ENCODE peak calls at places on chromosomes 5 and 9, in nine cellular contexts. C is AG10803, Z is DND-41, G is K562, M is GM10248, Q is PC-9, F is WTC11, L is OCI-LY7, I is nephron progenitor cell. J is an unnamed sample.

GRCh38 chr5:166509085-166509484 is 1782.4 kb upstream of the WWC1 start:
- DNase-seq in G (peak; percentile 12), I (peak; percentile 43), Z (no peak), L (peak; percentile 4), M (no peak), C (no peak), F (peak; percentile 13), Q (no peak), J (peak; percentile 18)

GRCh38 chr5:58887721-58888409 is 305.0 kb downstream of the RAB3C start:
- DNase-seq in Z (no peak), Q (no peak), G (no peak), I (no peak), F (no peak), M (no peak), L (no peak), C (no peak), J (no peak)

GRCh38 chr9:117092582-117092981 is 322.3 kb downstream of the ASTN2 start:
- DNase-seq in L (no peak), G (no peak), Z (no peak), Q (no peak), M (no peak), C (peak; percentile 24), F (no peak), I (no peak), J (peak; percentile 9)

GRCh38 chr5:75952963-75953362 is 130.2 kb upstream of the SV2C start:
- DNase-seq in I (no peak), Q (no peak), Z (no peak), M (no peak), F (no peak), G (no peak), L (no peak), C (no peak), J (no peak)

GRCh38 chr9:84166828-84167400 is 173.6 kb downstream of the SLC28A3 start:
- DNase-seq in I (no peak), Z (no peak), M (no peak), Q (no peak), C (no peak), L (no peak), G (no peak), F (no peak), J (no peak)

GRCh38 chr5:159385994-159386711 is 55.9 kb upstream of the IL12B start:
- DNase-seq in Q (no peak), L (peak; percentile 11), G (no peak), Z (no peak), M (no peak), C (no peak), I (no peak), F (no peak), J (peak; percentile 6)

GRCh38 chr5:15791859-15792258 is 291.9 kb downstream of the FBXL7 start:
- DNase-seq in Z (no peak), I (no peak), G (no peak), Q (no peak), L (no peak), C (peak; percentile 73), F (no peak), M (no peak), J (peak; percentile 59)

GRCh38 chr9:120441446-120442279 is 138.3 kb downstream of the CDK5RAP2 start:
- DNase-seq in F (no peak), G (no peak), Z (no peak), Q (peak; percentile 5), M (no peak), L (no peak), I (no peak), C (peak; percentile 81), J (peak; percentile 78)

GRCh38 chr5:65192326-65192725 is 289.4 kb downstream of the ADAMTS6 start:
- DNase-seq in L (no peak), C (peak; percentile 35), F (no peak), M (no peak), Q (no peak), Z (no peak), G (no peak), I (no peak), J (peak; percentile 37)

GRCh38 chr9:17191095-17191494 is 56.3 kb downstream of the CNTLN start:
- DNase-seq in I (no peak), L (no peak), G (no peak), C (peak; percentile 21), M (no peak), Z (no peak), F (no peak), Q (no peak), J (peak; percentile 44)

GRCh38 chr5:116372931-116373597 is 201.6 kb downstream of the SEMA6A start:
- DNase-seq in Q (no peak), L (no peak), Z (no peak), C (no peak), F (no peak), M (no peak), I (no peak), G (no peak), J (no peak)

GRCh38 chr9:93245437-93245970 is 61.6 kb downstream of the WNK2 start:
- DNase-seq in Z (no peak), F (no peak), I (no peak), M (no peak), G (no peak), Q (peak; percentile 79), C (no peak), L (no peak), J (no peak)

GRCh38 chr5:15105799-15106393 is 234.3 kb upstream of the ANKH start:
- DNase-seq in F (peak; percentile 62), G (peak; percentile 65), I (peak; percentile 61), L (peak; percentile 54), M (peak; percentile 43), Z (peak; percentile 62), C (peak; percentile 59), Q (no peak), J (peak; percentile 60)

GRCh38 chr9:35962126-35962906 is 4.4 kb upstream of the OR2S2 start:
- DNase-seq in Z (no peak), L (no peak), C (peak; percentile 88), I (no peak), F (peak; percentile 29), Q (no peak), M (no peak), G (peak; percentile 13), J (peak; percentile 21)

GRCh38 chr9:81787747-81788632 is 98.6 kb upstream of the TLE1 start:
- DNase-seq in L (no peak), Z (no peak), I (no peak), C (peak; percentile 96), Q (peak; percentile 93), M (no peak), G (no peak), F (no peak), J (peak; percentile 92)

GRCh38 chr5:116696356-116696755 is 121.7 kb upstream of the SEMA6A start:
- DNase-seq in L (no peak), Q (no peak), I (no peak), C (no peak), Z (no peak), F (no peak), M (peak; percentile 60), G (no peak), J (no peak)

GRCh38 chr5:34897646-34898045 is 17.7 kb downstream of the RAD1 start:
- DNase-seq in Q (peak; percentile 60), F (no peak), M (no peak), I (no peak), C (no peak), L (no peak), Z (no peak), G (no peak), J (no peak)

GRCh38 chr5:150338546-150338945 is 19.0 kb upstream of the TCOF1 start:
- DNase-seq in I (no peak), G (no peak), M (no peak), Q (no peak), C (no peak), Z (no peak), F (no peak), L (no peak), J (no peak)

GRCh38 chr5:159877894-159878448 is 38.3 kb upstream of the ADRA1B start:
- DNase-seq in M (no peak), I (no peak), C (no peak), Q (no peak), Z (no peak), F (no peak), L (no peak), G (no peak), J (no peak)

DNA sequence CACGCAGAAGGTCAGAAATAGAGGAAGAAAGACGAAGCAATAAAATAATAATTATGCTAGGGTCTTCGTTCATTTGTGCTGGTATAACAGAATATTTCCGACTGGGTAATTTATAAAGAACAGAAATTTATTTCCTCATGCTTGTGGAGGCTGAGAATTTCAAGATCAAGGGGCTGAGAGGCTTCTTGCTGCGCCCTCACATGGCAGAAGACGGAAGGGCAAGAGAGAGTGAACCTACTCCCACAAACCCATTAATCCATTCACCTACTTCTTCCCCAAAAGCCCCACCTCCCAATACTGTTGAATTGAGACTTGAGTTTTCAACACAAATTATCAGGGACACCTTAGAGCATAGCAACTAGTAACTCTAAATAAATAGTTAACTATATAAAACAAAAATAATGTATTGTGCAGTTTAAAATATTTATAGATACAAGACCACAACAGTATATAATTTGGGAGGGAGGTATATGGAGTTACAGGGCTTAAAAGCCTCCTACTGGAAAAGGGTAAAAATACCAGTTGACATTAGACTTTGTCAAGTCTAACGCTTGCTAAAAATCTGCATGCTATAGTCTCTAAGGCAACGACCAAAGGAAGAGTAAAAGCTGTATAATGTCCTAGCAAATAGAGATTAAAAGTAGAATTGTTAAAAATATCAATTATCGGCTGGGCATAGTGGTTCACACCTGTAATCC is 40.3 kb upstream of the NAA35 start:
- DNase-seq in L (peak; percentile 5), G (peak; percentile 15), C (peak; percentile 41), Z (peak; percentile 24), Q (no peak), M (peak; percentile 38), F (peak; percentile 75), I (peak; percentile 55), J (peak; percentile 29)
- TF ChIP-seq CTCF in L (peak; percentile 73), G (peak; percentile 51), C (peak; percentile 83), Z (peak; percentile 55), Q (peak; percentile 63), M (peak; percentile 47), F (peak; percentile 72), I (peak; percentile 64), J (peak; percentile 72)

DNA sequence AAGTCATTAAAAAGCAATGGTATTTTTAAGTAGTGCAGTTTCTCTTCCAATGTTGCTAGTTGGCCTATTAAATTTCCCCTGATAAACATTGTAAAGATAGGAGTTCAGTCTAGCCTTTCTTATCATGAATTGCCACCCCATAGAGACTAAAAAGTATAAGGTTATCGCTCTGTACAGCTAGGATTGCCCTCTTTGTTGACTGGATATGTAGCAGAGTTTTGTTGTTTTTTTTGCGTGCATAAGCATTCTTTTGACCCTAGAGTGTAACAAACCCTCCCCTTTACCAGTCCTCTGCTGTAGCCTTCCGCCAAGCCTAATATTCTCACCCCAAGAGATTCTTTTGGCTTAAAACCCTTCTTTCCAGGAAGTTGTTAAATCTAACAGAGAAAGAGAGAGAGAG is 114.0 kb downstream of the FGF1 start:
- DNase-seq in M (no peak), Z (no peak), L (no peak), F (no peak), I (no peak), G (no peak), C (no peak), Q (no peak), J (no peak)
- TF ChIP-seq CTCF in M (no peak), Z (no peak), L (no peak), F (no peak), I (no peak), G (no peak), C (no peak), Q (no peak), J (no peak)

GRCh38 chr5:172010278-172010677 is 3.8 kb upstream of the FBXW11 start:
- DNase-seq in C (no peak), Q (no peak), G (no peak), I (no peak), Z (peak; percentile 33), F (no peak), L (peak; percentile 24), M (no peak), J (peak; percentile 27)
- TF ChIP-seq CTCF in C (no peak), Q (no peak), G (peak; percentile 40), I (no peak), Z (peak; percentile 48), F (no peak), L (peak; percentile 45), M (peak; percentile 26), J (no peak)

GRCh38 chr5:9851458-9851857 is 221.3 kb upstream of the TAS2R1 start:
- DNase-seq in F (no peak), L (no peak), G (no peak), M (no peak), I (no peak), Q (no peak), Z (no peak), C (peak; percentile 96), J (peak; percentile 92)
- TF ChIP-seq CTCF in F (no peak), L (no peak), G (peak; percentile 27), M (no peak), I (no peak), Q (peak; percentile 39), Z (no peak), C (peak; percentile 51), J (peak; percentile 55)